ENCODE peak calls at places on chromosomes 4 and X, in eight cellular contexts. A is HL-60; X is RPMI7951; J is stimulated activated CD4-positive, alpha-beta T cell treated with anti-CD3 and anti-CD28 coated beads, TNF-alpha, amount 100 ng/mL, for 1 hour; Q is posterior cingulate gyrus; W is GM04504; E is RWPE1; L is cardiac septum. M is an unnamed sample.

GRCh38 chr4:7747556-7747955 is 192.1 kb downstream of the AFAP1 start:
- DNase-seq in Q (no peak), L (no peak), J (no peak), W (no peak), X (no peak), A (no peak), E (no peak), M (no peak)

GRCh38 chr4:53551281-53551864 is 39.9 kb downstream of the LNX1 start:
- DNase-seq in W (no peak), X (no peak), L (no peak), E (no peak), J (no peak), A (no peak), Q (no peak), M (no peak)

GRCh38 chrX:47674776-47675175 is 15.8 kb upstream of the UXT start:
- DNase-seq in W (no peak), J (no peak), Q (no peak), A (no peak), L (no peak), X (no peak), E (no peak), M (no peak)

GRCh38 chrX:31114858-31115257 is 43.0 kb upstream of the FTHL17 start:
- DNase-seq in L (no peak), Q (no peak), W (no peak), A (no peak), E (no peak), J (no peak), X (no peak), M (no peak)

GRCh38 chr4:159363376-159363775 is 260.5 kb downstream of the RAPGEF2 start:
- DNase-seq in J (no peak), A (no peak), Q (no peak), X (peak), W (peak), L (no peak), E (no peak), M (no peak)

GRCh38 chr4:149645790-149646189 is 169.9 kb downstream of the IQCM start:
- DNase-seq in W (no peak), Q (no peak), L (no peak), J (no peak), E (no peak), A (no peak), X (no peak), M (no peak)

GRCh38 chr4:10032625-10033024 is 11.3 kb upstream of the SLC2A9 start:
- DNase-seq in J (no peak), X (peak), Q (no peak), E (peak), A (peak), W (no peak), L (no peak), M (peak)

GRCh38 chrX:3142259-3143042 is 101.2 kb downstream of the ARSF start:
- DNase-seq in X (no peak), L (no peak), E (no peak), A (peak), Q (no peak), J (no peak), W (no peak), M (no peak)

GRCh38 chr4:76363556-76364290 is 57.2 kb downstream of the STBD1 start:
- DNase-seq in L (no peak), E (no peak), W (no peak), J (no peak), X (no peak), A (no peak), Q (peak), M (peak)

GRCh38 chrX:107691024-107691448 is 62.7 kb downstream of the PRPS1 start:
- DNase-seq in E (no peak), J (no peak), L (no peak), X (no peak), W (no peak), A (no peak), Q (no peak), M (no peak)

GRCh38 chr4:77007358-77008230 is 58.0 kb downstream of the SEPTIN11 start:
- DNase-seq in Q (no peak), X (peak), W (no peak), A (no peak), L (no peak), J (no peak), E (no peak), M (peak)

GRCh38 chr4:1249731-1250526 is 999 bp upstream of the CTBP1 start:
- DNase-seq in L (peak), J (no peak), X (peak), Q (peak), W (peak), A (no peak), E (no peak), M (no peak)